ENCODE peak calls at places on chromosomes 13 and 19, in four cellular contexts. F is activated naive CD8-positive, alpha-beta T cell treated with anti-CD3 and anti-CD28 coated beads, Interleukin-2, amount 50 U/mL, for 24 hours; E is Caco-2; P is AG04450. W is an unnamed sample.

GRCh38 chr19:33719366-33720154 is 77.1 kb upstream of the KCTD15 start:
- DNase-seq in F (no peak), E (no peak), P (no peak), W (no peak)

GRCh38 chr19:13301627-13302334 is 151.6 kb downstream of the IER2 start:
- DNase-seq in F (no peak), E (no peak), P (no peak), W (no peak)

GRCh38 chr13:102182170-102182569 is 219.7 kb downstream of the FGF14 start:
- DNase-seq in F (no peak), E (no peak), P (no peak), W (no peak)

GRCh38 chr13:81458211-81458610 is 1117.3 kb upstream of the SPRY2 start:
- DNase-seq in F (no peak), E (no peak), P (no peak), W (no peak)

GRCh38 chr19:35451278-35452096 is 3.4 kb downstream of the FFAR2 start:
- DNase-seq in F (no peak), E (no peak), P (no peak), W (no peak)

GRCh38 chr19:19642506-19643157 is 825 bp downstream of the GMIP start:
- DNase-seq in F (peak), E (no peak), P (no peak), W (no peak)

GRCh38 chr19:15779756-15780476 is 7.5 kb upstream of the OR10H5 start:
- DNase-seq in F (no peak), E (no peak), P (no peak), W (no peak)

GRCh38 chr13:76980075-76980718 is 11.7 kb upstream of the CLN5 start:
- DNase-seq in F (peak), E (peak), P (peak), W (no peak)

GRCh38 chr19:10074153-10074552 is 12.0 kb upstream of the SHFL start:
- DNase-seq in F (peak), E (no peak), P (no peak), W (no peak)

GRCh38 chr19:1469936-1470863 is 8.8 kb downstream of the C19orf25 start:
- DNase-seq in F (peak), E (peak), P (no peak), W (no peak)

GRCh38 chr13:50713849-50714248 is 129.6 kb downstream of the DLEU7 start:
- DNase-seq in F (peak), E (no peak), P (peak), W (no peak)

GRCh38 chr19:35643255-35644205 is 2.0 kb downstream of the ETV2 start:
- DNase-seq in F (peak), E (peak), P (peak), W (no peak)

GRCh38 chr13:29920018-29920643 is 69.7 kb upstream of the UBL3 start:
- DNase-seq in F (no peak), E (no peak), P (no peak), W (no peak)

GRCh38 chr13:79128158-79128557 is 277.9 kb downstream of the RBM26 start:
- DNase-seq in F (no peak), E (no peak), P (no peak), W (no peak)

GRCh38 chr19:28644261-28644660 is 568.7 kb downstream of the UQCRFS1 start:
- DNase-seq in F (no peak), E (no peak), P (no peak), W (no peak)

GRCh38 chr13:26653310-26653709 is 95.8 kb downstream of the WASF3 start:
- DNase-seq in F (no peak), E (no peak), P (no peak), W (no peak)

GRCh38 chr19:41552558-41552957 is 23.4 kb upstream of the CEACAM21 start:
- DNase-seq in F (no peak), E (no peak), P (no peak), W (no peak)

GRCh38 chr19:29397748-29398147 is 128.0 kb upstream of the VSTM2B start:
- DNase-seq in F (no peak), E (no peak), P (no peak), W (no peak)

GRCh38 chr19:38917921-38918491 is 6.0 kb upstream of the CCER2 start:
- DNase-seq in F (no peak), E (peak), P (no peak), W (no peak)

GRCh38 chr13:33263976-33264619 is 21.5 kb downstream of the STARD13 start:
- DNase-seq in F (no peak), E (no peak), P (no peak), W (no peak)

GRCh38 chr19:51810228-51810627 is 15.3 kb downstream of the FPR3 start:
- DNase-seq in F (no peak), E (peak), P (no peak), W (peak)

GRCh38 chr13:29483211-29483610 is 112.3 kb downstream of the SLC7A1 start:
- DNase-seq in F (no peak), E (no peak), P (no peak), W (no peak)

GRCh38 chr13:49836516-49836915 is 44.0 kb upstream of the KPNA3 start:
- DNase-seq in F (no peak), E (peak), P (no peak), W (no peak)

GRCh38 chr13:84500016-84500415 is 617.7 kb upstream of the SLITRK1 start:
- DNase-seq in F (no peak), E (no peak), P (no peak), W (no peak)

GRCh38 chr13:69654392-69654791 is 453.2 kb upstream of the ATXN8OS start:
- DNase-seq in F (no peak), E (no peak), P (no peak), W (no peak)

GRCh38 chr19:7988307-7988706 is 17.1 kb downstream of the ELAVL1 start:
- DNase-seq in F (no peak), E (no peak), P (no peak), W (no peak)

GRCh38 chr13:40981361-40981760 is 37.8 kb downstream of the ELF1 start:
- DNase-seq in F (no peak), E (no peak), P (no peak), W (no peak)

GRCh38 chr13:28707629-28708427 is 10.9 kb downstream of the SLC46A3 start:
- DNase-seq in F (no peak), E (no peak), P (peak), W (no peak)

GRCh38 chr13:109813663-109814062 is 27.3 kb upstream of the IRS2 start:
- DNase-seq in F (no peak), E (no peak), P (no peak), W (no peak)

GRCh38 chr13:36750946-36751345 is 68.1 kb upstream of the RFXAP start:
- DNase-seq in F (no peak), E (no peak), P (no peak), W (no peak)

GRCh38 chr19:40921005-40921897 is 39.2 kb upstream of the CYP2A7 start:
- DNase-seq in F (no peak), E (peak), P (no peak), W (no peak)

GRCh38 chr13:21657538-21657937 is 13.3 kb upstream of the FGF9 start:
- DNase-seq in F (no peak), E (no peak), P (peak), W (no peak)

GRCh38 chr19:46232029-46232428 is 2.5 kb downstream of the IGFL1 start:
- DNase-seq in F (no peak), E (no peak), P (no peak), W (no peak)

GRCh38 chr13:98541701-98542203 is 35.2 kb downstream of the STK24 start:
- DNase-seq in F (no peak), E (no peak), P (no peak), W (no peak)

W was measured in pulmonary artery endothelial cell.